ENCODE peak calls at places on chromosome 14, in nine cellular contexts. F is WERI-Rb-1; Y is transverse colon; Q is right lobe of liver; L is lung; S is stomach; K is effector memory CD4-positive, alpha-beta T cell; G is Caco-2; N is endodermal cell. V is an unnamed sample.

GRCh38 chr14:50336428-50336827 is 24.3 kb downstream of the DMAC2L start:
- DNase-seq in F (no peak), Y (no peak), Q (no peak), L (no peak), S (no peak), K (no peak), G (no peak), N (no peak), V (no peak)

GRCh38 chr14:77204457-77204796 is 22.8 kb downstream of the TMEM63C start:
- DNase-seq in F (no peak), Y (no peak), Q (no peak), L (no peak), S (no peak), K (no peak), G (no peak), N (no peak), V (no peak)

GRCh38 chr14:70801836-70802235 is 7.5 kb downstream of the MAP3K9 start:
- DNase-seq in F (no peak), Y (no peak), Q (no peak), L (no peak), S (no peak), K (no peak), G (no peak), N (no peak), V (no peak)

GRCh38 chr14:53295985-53296582 is 143.0 kb upstream of the DDHD1 start:
- DNase-seq in F (no peak), Y (no peak), Q (no peak), L (no peak), S (no peak), K (no peak), G (no peak), N (no peak), V (no peak)

GRCh38 chr14:35306114-35306513 is 13.9 kb downstream of the PSMA6 start:
- DNase-seq in F (no peak), Y (no peak), Q (no peak), L (no peak), S (no peak), K (no peak), G (no peak), N (no peak), V (no peak)

GRCh38 chr14:39442293-39442692 is 10.1 kb upstream of the FBXO33 start:
- DNase-seq in F (no peak), Y (no peak), Q (no peak), L (no peak), S (no peak), K (no peak), G (no peak), N (no peak), V (no peak)

GRCh38 chr14:106694638-106695393 is 1168.4 kb downstream of the TMEM121 start:
- DNase-seq in F (peak; percentile 15), Y (peak; percentile 63), Q (no peak), L (no peak), S (no peak), K (peak; percentile 21), G (no peak), N (no peak), V (no peak)

GRCh38 chr14:95507174-95507573 is 9.3 kb downstream of the SYNE3 start:
- DNase-seq in F (no peak), Y (peak; percentile 53), Q (peak; percentile 66), L (peak; percentile 65), S (peak; percentile 67), K (no peak), G (no peak), N (no peak), V (peak; percentile 61)

GRCh38 chr14:104171029-104171697 is 32.8 kb downstream of the KIF26A start:
- DNase-seq in F (no peak), Y (no peak), Q (no peak), L (peak; percentile 57), S (peak; percentile 50), K (no peak), G (peak; percentile 93), N (peak; percentile 95), V (peak; percentile 30)

GRCh38 chr14:22986508-22987054 is 4.2 kb upstream of the AJUBA start:
- DNase-seq in F (peak; percentile 85), Y (peak; percentile 93), Q (peak; percentile 80), L (peak; percentile 91), S (peak; percentile 93), K (peak; percentile 71), G (peak; percentile 86), N (peak; percentile 96), V (peak; percentile 95)

GRCh38 chr14:75562048-75562447 is 16.4 kb upstream of the FLVCR2 start:
- DNase-seq in F (no peak), Y (no peak), Q (no peak), L (no peak), S (no peak), K (no peak), G (no peak), N (no peak), V (no peak)

GRCh38 chr14:60845523-60845922 is 111.0 kb downstream of the MNAT1 start:
- DNase-seq in F (no peak), Y (no peak), Q (no peak), L (no peak), S (no peak), K (no peak), G (no peak), N (no peak), V (no peak)

GRCh38 chr14:52063107-52063506 is 5.8 kb downstream of the NID2 start:
- DNase-seq in F (no peak), Y (no peak), Q (no peak), L (no peak), S (no peak), K (no peak), G (peak; percentile 77), N (peak; percentile 56), V (peak; percentile 77)

GRCh38 chr14:104676694-104677505 is 12.5 kb upstream of the INF2 start:
- DNase-seq in F (peak; percentile 89), Y (peak; percentile 35), Q (peak; percentile 46), L (no peak), S (no peak), K (no peak), G (no peak), N (peak; percentile 86), V (peak; percentile 29)

GRCh38 chr14:64762044-64763034 is 58.1 kb downstream of the PLEKHG3 start:
- DNase-seq in F (peak; percentile 62), Y (peak; percentile 85), Q (peak; percentile 65), L (peak; percentile 57), S (peak; percentile 93), K (peak; percentile 20), G (no peak), N (peak; percentile 67), V (peak; percentile 93)

GRCh38 chr14:86153480-86153879 is 623.5 kb downstream of the FLRT2 start:
- DNase-seq in F (no peak), Y (no peak), Q (no peak), L (no peak), S (no peak), K (no peak), G (no peak), N (peak; percentile 46), V (no peak)

GRCh38 chr14:34981743-34982420 is 910 bp upstream of the SRP54 start:
- DNase-seq in F (peak; percentile 32), Y (peak; percentile 35), Q (peak; percentile 24), L (peak; percentile 31), S (no peak), K (no peak), G (no peak), N (peak; percentile 76), V (peak; percentile 12)

GRCh38 chr14:54347044-54347443 is 49.8 kb upstream of the CDKN3 start:
- DNase-seq in F (no peak), Y (no peak), Q (no peak), L (peak; percentile 14), S (no peak), K (no peak), G (no peak), N (no peak), V (no peak)

GRCh38 chr14:90495357-90496276 is 98.8 kb downstream of the CALM1 start:
- DNase-seq in F (no peak), Y (peak; percentile 43), Q (no peak), L (no peak), S (peak; percentile 64), K (no peak), G (peak; percentile 79), N (peak; percentile 94), V (peak; percentile 54)

GRCh38 chr14:73307261-73307660 is 70.0 kb downstream of the PAPLN start:
- DNase-seq in F (no peak), Y (no peak), Q (no peak), L (no peak), S (no peak), K (no peak), G (no peak), N (no peak), V (no peak)

GRCh38 chr14:65985976-65986375 is 500.2 kb upstream of the CCDC196 start:
- DNase-seq in F (no peak), Y (no peak), Q (no peak), L (no peak), S (no peak), K (no peak), G (no peak), N (peak; percentile 60), V (no peak)

GRCh38 chr14:60396718-60397343 is 89.0 kb downstream of the C14orf39 start:
- DNase-seq in F (no peak), Y (no peak), Q (no peak), L (no peak), S (no peak), K (no peak), G (no peak), N (no peak), V (no peak)

GRCh38 chr14:31124197-31124596 is 83.4 kb downstream of the HECTD1 start:
- DNase-seq in F (no peak), Y (no peak), Q (no peak), L (no peak), S (no peak), K (no peak), G (no peak), N (no peak), V (no peak)
- H3K36me3 ChIP-seq in F (peaks cover 78% of the 10 kb centered on the region), Y (peaks cover 82% of the 10 kb centered on the region), Q (peaks cover 100% of the 10 kb centered on the region), L (peaks cover 28% of the 10 kb centered on the region), S (peaks cover 100% of the 10 kb centered on the region), K (peaks cover 43% of the 10 kb centered on the region), G (peaks cover 3% of the 10 kb centered on the region), N (peaks cover 87% of the 10 kb centered on the region), V (peaks cover 51% of the 10 kb centered on the region)

DNA sequence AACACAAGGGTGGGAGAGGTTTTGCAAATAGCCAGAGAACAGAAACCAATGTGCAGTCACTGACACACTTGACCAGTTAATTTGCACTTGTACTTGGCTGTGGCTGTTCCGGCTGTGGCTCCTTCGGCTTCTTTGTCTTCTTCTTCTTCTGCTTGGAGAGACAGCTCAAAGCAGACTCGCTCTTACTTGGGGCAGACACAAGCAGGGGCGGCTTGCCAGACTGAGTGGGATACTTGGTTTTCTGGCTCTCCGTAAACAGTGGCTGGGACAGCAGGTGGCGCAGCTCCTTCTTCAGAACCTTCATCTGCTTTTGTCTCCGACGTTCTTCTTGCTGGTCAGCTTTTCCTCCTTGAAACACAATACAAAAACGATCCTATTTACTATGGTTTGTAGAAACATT is 25.0 kb downstream of the OTUB2 start:
- DNase-seq in F (peak; percentile 54), Y (peak; percentile 56), Q (no peak), L (peak; percentile 27), S (peak; percentile 45), K (no peak), G (no peak), N (peak; percentile 78), V (peak; percentile 41)
- H3K36me3 ChIP-seq in F (peaks cover 89% of the 10 kb centered on the region), Y (peaks cover 44% of the 10 kb centered on the region), Q (peaks cover 84% of the 10 kb centered on the region), L (peaks cover 77% of the 10 kb centered on the region), S (peaks cover 100% of the 10 kb centered on the region), K (peaks cover 95% of the 10 kb centered on the region), G (peaks cover 3% of the 10 kb centered on the region), N (peaks cover 87% of the 10 kb centered on the region), V (peaks cover 97% of the 10 kb centered on the region)

GRCh38 chr14:88597038-88597437 is 34.2 kb downstream of the ZC3H14 start:
- DNase-seq in F (no peak), Y (no peak), Q (no peak), L (no peak), S (no peak), K (no peak), G (no peak), N (no peak), V (no peak)
- H3K36me3 ChIP-seq in F (peaks cover 71% of the 10 kb centered on the region), Y (peaks cover 68% of the 10 kb centered on the region), Q (peaks cover 68% of the 10 kb centered on the region), L (peaks cover 20% of the 10 kb centered on the region), S (peaks cover 94% of the 10 kb centered on the region), K (peaks cover 9% of the 10 kb centered on the region), G (peaks cover 5% of the 10 kb centered on the region), N (peaks cover 86% of the 10 kb centered on the region), V (peaks cover 42% of the 10 kb centered on the region)

GRCh38 chr14:99192823-99193222 is 79.2 kb downstream of the BCL11B start:
- DNase-seq in F (no peak), Y (no peak), Q (no peak), L (no peak), S (no peak), K (peak; percentile 26), G (no peak), N (no peak), V (no peak)
- H3K36me3 ChIP-seq in F (no peaks in the 10 kb centered on the region), Y (no peaks in the 10 kb centered on the region), Q (no peaks in the 10 kb centered on the region), L (no peaks in the 10 kb centered on the region), S (no peaks in the 10 kb centered on the region), K (peaks cover 13% of the 10 kb centered on the region), G (no peaks in the 10 kb centered on the region), N (no peaks in the 10 kb centered on the region), V (no peaks in the 10 kb centered on the region)

V was measured in thyroid gland.